ENCODE peak calls at places on chromosomes 4 and X, in six cellular contexts. One of them, this sample, is unnamed.

GRCh38 chrX:135463937-135464336 is 42.2 kb downstream of the SMIM10L2A start:
- DNase-seq in K562: peak; percentile 9
- DNase-seq in A549: peak; percentile 6
- DNase-seq in HepG2: peak; percentile 0
- DNase-seq in H1: no peak
- DNase-seq in WTC11: no peak
- DNase-seq in this sample: peak; percentile 1

GRCh38 chr4:76723373-76723772 is 174.6 kb downstream of the SOWAHB start:
- DNase-seq in K562: no peak
- DNase-seq in WTC11: no peak
- DNase-seq in HepG2: no peak
- DNase-seq in A549: peak; percentile 39
- DNase-seq in H1: no peak
- DNase-seq in this sample: no peak

GRCh38 chr4:149409186-149410056 is 406.2 kb downstream of the IQCM start:
- DNase-seq in K562: no peak
- DNase-seq in A549: peak; percentile 52
- DNase-seq in H1: no peak
- DNase-seq in WTC11: no peak
- DNase-seq in HepG2: no peak
- DNase-seq in this sample: no peak

GRCh38 chr4:10582059-10582686 is 102.4 kb downstream of the CLNK start:
- DNase-seq in H1: no peak
- DNase-seq in A549: peak; percentile 33
- DNase-seq in WTC11: no peak
- DNase-seq in HepG2: peak; percentile 12
- DNase-seq in K562: peak; percentile 37
- DNase-seq in this sample: peak; percentile 56

GRCh38 chr4:169861592-169861991 is 103.8 kb upstream of the HPF1 start:
- DNase-seq in K562: no peak
- DNase-seq in A549: no peak
- DNase-seq in H1: no peak
- DNase-seq in WTC11: no peak
- DNase-seq in HepG2: no peak
- DNase-seq in this sample: no peak

GRCh38 chr4:128416921-128417320 is 129.3 kb upstream of the PGRMC2 start:
- DNase-seq in WTC11: no peak
- DNase-seq in K562: no peak
- DNase-seq in A549: no peak
- DNase-seq in HepG2: no peak
- DNase-seq in H1: no peak
- DNase-seq in this sample: peak; percentile 39

GRCh38 chr4:52799813-52800212 is 48.6 kb upstream of the ERVMER34-1 start:
- DNase-seq in WTC11: no peak
- DNase-seq in HepG2: peak; percentile 5
- DNase-seq in A549: peak; percentile 2
- DNase-seq in H1: no peak
- DNase-seq in K562: no peak
- DNase-seq in this sample: no peak

GRCh38 chrX:73563740-73564073 is 710 bp downstream of the CHIC1 start:
- DNase-seq in HepG2: no peak
- DNase-seq in WTC11: no peak
- DNase-seq in K562: no peak
- DNase-seq in H1: no peak
- DNase-seq in A549: peak; percentile 12
- DNase-seq in this sample: peak; percentile 54

GRCh38 chr4:23144707-23145106 is 452.0 kb downstream of the GBA3 start:
- DNase-seq in WTC11: no peak
- DNase-seq in HepG2: no peak
- DNase-seq in K562: no peak
- DNase-seq in A549: no peak
- DNase-seq in H1: no peak
- DNase-seq in this sample: no peak

GRCh38 chr4:186685744-186686143 is 37.9 kb downstream of the FAT1 start:
- DNase-seq in HepG2: peak; percentile 95
- DNase-seq in H1: no peak
- DNase-seq in A549: peak; percentile 73
- DNase-seq in WTC11: no peak
- DNase-seq in K562: no peak
- DNase-seq in this sample: no peak

GRCh38 chrX:41655631-41656030 is 33.1 kb upstream of the GPR34 start:
- DNase-seq in K562: no peak
- DNase-seq in WTC11: no peak
- DNase-seq in HepG2: no peak
- DNase-seq in A549: peak; percentile 0
- DNase-seq in H1: no peak
- DNase-seq in this sample: no peak

GRCh38 chr4:123977623-123978022 is 581.0 kb downstream of the SPRY1 start:
- DNase-seq in HepG2: peak; percentile 47
- DNase-seq in WTC11: no peak
- DNase-seq in A549: no peak
- DNase-seq in K562: no peak
- DNase-seq in H1: no peak
- DNase-seq in this sample: peak; percentile 53

GRCh38 chrX:14039344-14039743 is 9.7 kb upstream of the GEMIN8 start:
- DNase-seq in K562: peak; percentile 47
- DNase-seq in H1: no peak
- DNase-seq in HepG2: peak; percentile 28
- DNase-seq in A549: peak; percentile 54
- DNase-seq in WTC11: peak; percentile 31
- DNase-seq in this sample: peak; percentile 46

GRCh38 chr4:1958276-1959103 is 50.3 kb downstream of the NELFA start:
- DNase-seq in H1: no peak
- DNase-seq in A549: no peak
- DNase-seq in K562: no peak
- DNase-seq in HepG2: no peak
- DNase-seq in WTC11: no peak
- DNase-seq in this sample: no peak

GRCh38 chrX:37783284-37783683 is 3.4 kb downstream of the CYBB start:
- DNase-seq in A549: no peak
- DNase-seq in HepG2: no peak
- DNase-seq in K562: no peak
- DNase-seq in H1: no peak
- DNase-seq in WTC11: no peak
- DNase-seq in this sample: no peak

DNA sequence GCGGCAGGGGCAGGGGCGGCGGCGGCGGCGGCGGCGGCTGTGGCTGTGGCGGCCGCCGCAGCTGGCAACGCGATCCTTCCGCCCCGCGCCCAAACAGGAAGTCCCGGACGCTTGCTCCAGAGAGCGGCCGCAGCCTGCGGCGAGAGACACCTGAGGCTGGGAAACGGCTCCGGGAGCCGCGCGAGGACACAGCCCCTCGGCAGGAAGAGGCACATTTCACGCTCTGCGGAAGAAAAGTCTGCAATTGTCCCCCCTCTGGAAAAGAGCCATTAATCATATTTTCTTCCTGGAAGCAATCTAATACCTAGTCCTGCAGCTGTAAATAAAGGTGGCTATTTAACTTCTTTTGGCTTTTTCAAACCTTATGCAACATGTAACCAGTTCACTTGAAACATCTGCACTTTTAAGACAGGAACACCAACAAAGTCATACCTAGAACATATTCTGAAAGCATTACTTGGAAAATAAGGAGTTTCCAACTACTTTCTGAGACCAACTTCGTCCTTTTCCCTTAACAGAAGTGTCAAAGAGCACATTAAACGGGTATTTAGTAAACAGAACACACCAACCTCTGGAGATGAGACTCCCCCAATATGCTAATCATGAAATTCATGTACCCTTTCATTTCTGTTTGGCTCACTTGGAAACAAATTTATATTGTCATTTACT is 69.0 kb downstream of the NOCT start:
- DNase-seq in H1: no peak
- DNase-seq in HepG2: peak; percentile 2
- DNase-seq in K562: peak; percentile 78
- DNase-seq in WTC11: no peak
- DNase-seq in A549: no peak
- DNase-seq in this sample: no peak
- TF ChIP-seq JUN in H1: no peak
- TF ChIP-seq JUN in HepG2: no peak
- TF ChIP-seq JUN in K562: peak; percentile 2
- TF ChIP-seq JUN in WTC11: no peak
- TF ChIP-seq JUN in A549: no peak
- TF ChIP-seq JUN in this sample: no peak

GRCh38 chr4:143403551-143403816 is 66.8 kb downstream of the GAB1 start:
- DNase-seq in K562: no peak
- DNase-seq in A549: no peak
- DNase-seq in H1: no peak
- DNase-seq in HepG2: no peak
- DNase-seq in WTC11: no peak
- DNase-seq in this sample: no peak

GRCh38 chr4:143400082-143400481 is 63.4 kb downstream of the GAB1 start:
- DNase-seq in H1: no peak
- DNase-seq in A549: no peak
- DNase-seq in K562: no peak
- DNase-seq in WTC11: no peak
- DNase-seq in HepG2: no peak
- DNase-seq in this sample: no peak

GRCh38 chr4:143405197-143405730 is 68.6 kb downstream of the GAB1 start:
- DNase-seq in H1: no peak
- DNase-seq in HepG2: no peak
- DNase-seq in WTC11: no peak
- DNase-seq in K562: no peak
- DNase-seq in A549: no peak
- DNase-seq in this sample: no peak

GRCh38 chr4:143404555-143404954 is 67.9 kb downstream of the GAB1 start:
- DNase-seq in K562: no peak
- DNase-seq in WTC11: no peak
- DNase-seq in A549: no peak
- DNase-seq in HepG2: no peak
- DNase-seq in H1: no peak
- DNase-seq in this sample: no peak

DNA sequence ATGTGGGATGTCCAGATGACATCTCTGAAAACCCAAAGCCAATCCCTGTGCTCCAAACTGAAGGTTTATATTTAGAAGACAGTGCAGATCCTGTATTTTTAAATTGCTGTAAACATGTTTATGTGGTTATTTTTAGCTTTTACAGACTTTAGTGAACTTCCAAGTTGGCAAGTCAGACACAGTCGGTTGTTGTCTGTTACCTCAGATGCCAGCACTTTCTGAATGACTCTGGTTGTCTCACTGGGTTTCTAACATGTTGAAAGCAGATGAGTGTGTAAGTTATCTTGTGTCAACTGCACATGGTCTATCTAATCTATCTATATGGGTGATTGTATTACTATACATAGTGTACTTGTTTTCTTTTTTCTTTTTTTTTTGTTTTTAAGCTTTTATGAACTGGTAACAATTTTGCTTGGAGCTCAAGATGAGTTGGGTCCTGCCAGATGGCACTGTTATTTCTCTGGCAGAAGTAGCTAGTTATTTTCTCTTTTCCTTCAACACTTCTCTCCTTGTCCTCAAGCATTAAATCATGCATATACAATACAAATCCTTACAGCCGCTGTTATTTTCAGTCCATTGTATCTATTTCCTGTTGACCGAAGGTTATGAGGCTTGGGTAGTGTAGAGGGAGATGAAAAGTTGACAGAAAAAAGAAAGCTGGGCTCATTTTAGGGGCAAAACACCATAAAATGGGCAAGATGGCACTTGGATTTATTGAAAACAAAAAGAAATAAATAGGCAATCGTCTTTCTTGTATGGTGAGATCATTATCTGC is 66.3 kb downstream of the GAB1 start:
- DNase-seq in A549: no peak
- DNase-seq in WTC11: no peak
- DNase-seq in HepG2: no peak
- DNase-seq in K562: no peak
- DNase-seq in H1: no peak
- DNase-seq in this sample: peak; percentile 86
- TF ChIP-seq JUN in A549: no peak
- TF ChIP-seq JUN in WTC11: no peak
- TF ChIP-seq JUN in HepG2: no peak
- TF ChIP-seq JUN in K562: no peak
- TF ChIP-seq JUN in H1: no peak
- TF ChIP-seq JUN in this sample: no peak

GRCh38 chr4:74178798-74179197 is 20.9 kb downstream of the MTHFD2L start:
- DNase-seq in H1: no peak
- DNase-seq in A549: no peak
- DNase-seq in K562: no peak
- DNase-seq in WTC11: no peak
- DNase-seq in HepG2: no peak
- DNase-seq in this sample: no peak

GRCh38 chr4:74175379-74175778 is 17.5 kb downstream of the MTHFD2L start:
- DNase-seq in WTC11: no peak
- DNase-seq in A549: no peak
- DNase-seq in HepG2: no peak
- DNase-seq in H1: no peak
- DNase-seq in K562: no peak
- DNase-seq in this sample: no peak

GRCh38 chr4:74181225-74181624 is 23.3 kb downstream of the MTHFD2L start:
- DNase-seq in H1: no peak
- DNase-seq in K562: no peak
- DNase-seq in WTC11: no peak
- DNase-seq in HepG2: no peak
- DNase-seq in A549: no peak
- DNase-seq in this sample: no peak
- TF ChIP-seq JUN in H1: no peak
- TF ChIP-seq JUN in K562: no peak
- TF ChIP-seq JUN in WTC11: no peak
- TF ChIP-seq JUN in HepG2: no peak
- TF ChIP-seq JUN in A549: no peak
- TF ChIP-seq JUN in this sample: no peak

GRCh38 chrX:104195489-104196084 is 29.3 kb downstream of the FAM199X start:
- DNase-seq in H1: no peak
- DNase-seq in WTC11: no peak
- DNase-seq in HepG2: peak; percentile 3
- DNase-seq in K562: peak; percentile 12
- DNase-seq in A549: peak; percentile 14
- DNase-seq in this sample: peak; percentile 29
- TF ChIP-seq JUN in H1: no peak
- TF ChIP-seq JUN in WTC11: no peak
- TF ChIP-seq JUN in HepG2: no peak
- TF ChIP-seq JUN in K562: no peak
- TF ChIP-seq JUN in A549: no peak
- TF ChIP-seq JUN in this sample: no peak

This sample was measured in endothelial cell of umbilical vein.